ENCODE peak calls at places on chromosome 14, in eight cellular contexts. Z is heart left ventricle; R is CD8-positive, alpha-beta memory T cell; I is psoas muscle; D is neuronal stem cell; O is right lobe of liver; A is mucosa of descending colon; C is stomach. L is an unnamed sample.

GRCh38 chr14:83257466-83258439 is 1724.1 kb upstream of the SEL1L start:
- DNase-seq in Z (no peak), R (no peak), I (no peak), D (no peak), O (no peak), A (no peak), C (no peak), L (no peak)

GRCh38 chr14:30251017-30251416 is 307.9 kb upstream of the G2E3 start:
- DNase-seq in Z (no peak), R (no peak), I (no peak), D (no peak), O (no peak), A (no peak), C (no peak), L (no peak)

GRCh38 chr14:94768521-94769412 is 1.1 kb downstream of the GSC start:
- DNase-seq in Z (no peak), R (no peak), I (peak; percentile 84), D (no peak), O (no peak), A (no peak), C (no peak), L (no peak)

GRCh38 chr14:20970983-20971704 is 15.9 kb downstream of the RNASE2 start:
- DNase-seq in Z (peak; percentile 87), R (peak; percentile 65), I (peak; percentile 91), D (peak; percentile 82), O (peak; percentile 87), A (peak; percentile 85), C (peak; percentile 87), L (peak; percentile 70)

GRCh38 chr14:102215522-102216250 is 76.0 kb downstream of the WDR20 start:
- DNase-seq in Z (peak; percentile 59), R (no peak), I (peak; percentile 52), D (no peak), O (no peak), A (no peak), C (no peak), L (no peak)

GRCh38 chr14:26526132-26526531 is 71.7 kb downstream of the NOVA1 start:
- DNase-seq in Z (no peak), R (no peak), I (no peak), D (no peak), O (no peak), A (no peak), C (no peak), L (no peak)

GRCh38 chr14:71918955-71919354 is 13.3 kb upstream of the RGS6 start:
- DNase-seq in Z (no peak), R (no peak), I (no peak), D (peak; percentile 24), O (no peak), A (no peak), C (no peak), L (no peak)

GRCh38 chr14:58955294-58955821 is 233.1 kb upstream of the DAAM1 start:
- DNase-seq in Z (no peak), R (no peak), I (no peak), D (no peak), O (no peak), A (no peak), C (no peak), L (no peak)

GRCh38 chr14:98704441-98704840 is 567.6 kb downstream of the BCL11B start:
- DNase-seq in Z (no peak), R (peak; percentile 35), I (no peak), D (no peak), O (no peak), A (no peak), C (no peak), L (peak; percentile 62)

GRCh38 chr14:36662543-36663403 is 1.1 kb downstream of the PAX9 start:
- DNase-seq in Z (no peak), R (no peak), I (peak; percentile 71), D (no peak), O (no peak), A (no peak), C (no peak), L (no peak)

GRCh38 chr14:102183922-102184677 is 44.4 kb downstream of the WDR20 start:
- DNase-seq in Z (no peak), R (no peak), I (no peak), D (no peak), O (no peak), A (no peak), C (no peak), L (no peak)

DNA sequence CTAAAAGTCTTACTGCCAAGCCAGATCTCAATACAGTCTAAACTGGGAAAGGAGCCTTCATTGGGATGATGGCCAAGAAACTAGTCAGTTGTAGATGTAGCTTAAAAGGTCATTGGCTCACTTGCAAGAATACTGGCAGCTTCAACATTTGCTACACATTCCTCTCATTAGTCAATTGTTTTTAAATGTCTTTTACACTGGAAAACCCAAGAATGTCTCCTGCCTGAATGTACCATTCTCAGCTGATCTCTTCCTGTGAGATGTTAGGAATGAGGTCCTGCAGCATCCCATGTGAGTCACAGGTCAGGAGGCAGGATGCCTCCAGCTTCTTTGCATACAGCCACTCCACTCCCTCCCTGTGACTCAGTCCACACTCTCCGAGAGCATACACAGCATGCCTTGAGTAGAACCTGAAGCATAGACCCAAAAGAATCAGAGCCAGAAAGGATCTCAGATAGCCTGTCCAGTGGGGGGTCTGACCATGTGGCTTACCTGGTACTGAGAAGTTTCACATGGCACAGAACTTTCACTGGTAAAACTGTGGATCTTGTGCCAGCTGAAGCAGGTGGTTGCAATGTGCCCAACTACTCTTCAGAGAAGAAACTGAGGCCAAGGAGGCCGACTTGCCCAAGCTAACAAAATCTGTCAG is 56.0 kb upstream of the HECTD1 start:
- DNase-seq in Z (peak; percentile 52), R (no peak), I (no peak), D (no peak), O (peak; percentile 50), A (no peak), C (peak; percentile 54), L (no peak)
- H3K4me1 ChIP-seq in Z (peaks cover 26% of the 10 kb centered on the region), R (no peaks in the 10 kb centered on the region), I (peaks cover 20% of the 10 kb centered on the region), D (peaks cover 6% of the 10 kb centered on the region), O (peaks cover 2% of the 10 kb centered on the region), A (peaks cover 9% of the 10 kb centered on the region), C (peaks cover 16% of the 10 kb centered on the region), L (no peaks in the 10 kb centered on the region)

DNA sequence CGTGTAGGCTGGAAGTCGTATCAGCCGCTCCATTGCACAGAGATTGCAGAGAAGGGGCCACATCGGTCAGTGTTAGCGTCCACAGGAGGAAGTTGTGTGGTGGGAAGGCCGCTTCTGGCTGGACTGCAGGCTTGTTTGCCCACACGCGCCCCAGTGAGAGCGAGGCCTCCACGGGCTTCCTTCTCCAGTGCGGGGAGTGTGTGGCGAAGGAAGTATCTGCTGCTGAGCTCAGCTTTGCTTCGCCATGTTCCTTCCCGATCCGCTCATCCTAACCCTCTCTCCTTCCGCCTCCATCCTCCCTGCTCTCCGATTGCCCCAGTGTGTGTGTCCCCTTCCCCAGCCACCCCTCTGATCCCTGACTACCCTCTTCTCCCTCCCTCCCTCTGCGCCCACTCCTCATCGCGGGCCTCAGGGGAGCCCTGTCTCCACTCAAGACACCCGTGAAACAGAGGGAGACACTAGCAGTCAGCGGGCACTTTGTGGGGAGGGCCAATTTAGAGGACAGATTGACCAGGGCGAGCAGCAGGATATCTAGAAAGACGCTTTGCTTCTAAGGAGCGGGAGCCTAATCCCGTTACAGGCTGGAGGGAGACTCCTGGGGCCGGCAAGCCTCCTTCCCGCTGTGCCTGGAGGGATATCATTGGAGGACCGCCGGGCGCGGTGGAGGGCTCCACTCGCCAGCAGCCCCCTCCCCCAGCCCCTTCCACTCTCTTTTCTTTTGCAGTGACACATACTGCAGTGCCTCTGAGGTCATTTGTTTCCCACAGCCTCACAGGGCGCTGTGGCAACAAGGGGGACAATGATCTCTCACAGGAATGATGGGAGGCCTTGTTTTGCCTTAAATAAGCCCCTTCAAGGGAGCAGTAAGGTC is 428.8 kb downstream of the ZFP36L1 start:
- DNase-seq in Z (peak; percentile 61), R (no peak), I (peak; percentile 67), D (peak; percentile 92), O (peak; percentile 58), A (peak; percentile 63), C (no peak), L (no peak)
- H3K4me1 ChIP-seq in Z (peaks cover 11% of the 10 kb centered on the region), R (peaks cover 14% of the 10 kb centered on the region), I (peaks cover 6% of the 10 kb centered on the region), D (peaks cover 25% of the 10 kb centered on the region), O (no peaks in the 10 kb centered on the region), A (peaks cover 19% of the 10 kb centered on the region), C (peaks cover 29% of the 10 kb centered on the region), L (peaks cover 24% of the 10 kb centered on the region)

DNA sequence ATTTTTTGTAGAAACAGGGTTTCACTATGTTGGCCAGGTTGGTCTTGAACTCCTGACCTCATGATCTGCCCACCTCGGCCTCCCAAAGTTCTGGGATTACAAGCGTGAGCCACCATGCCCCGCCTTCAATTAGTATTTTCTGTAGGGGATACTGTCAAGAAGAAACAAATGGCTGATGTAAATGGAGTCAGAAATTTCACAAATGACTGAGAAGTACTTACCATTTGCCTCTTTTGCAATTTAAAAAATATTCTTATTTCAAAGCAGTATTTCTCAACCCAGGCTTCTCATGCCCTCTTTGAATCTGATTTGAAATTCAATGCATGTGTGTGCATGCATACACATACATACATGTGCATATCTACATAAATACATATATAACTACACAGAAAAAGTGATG is 4.3 kb downstream of the PSMA6 start:
- DNase-seq in Z (no peak), R (no peak), I (no peak), D (no peak), O (no peak), A (no peak), C (no peak), L (no peak)
- H3K4me1 ChIP-seq in Z (peaks cover 62% of the 10 kb centered on the region), R (peaks cover 58% of the 10 kb centered on the region), I (peaks cover 51% of the 10 kb centered on the region), D (peaks cover 2% of the 10 kb centered on the region), O (no peaks in the 10 kb centered on the region), A (peaks cover 28% of the 10 kb centered on the region), C (peaks cover 42% of the 10 kb centered on the region), L (peaks cover 39% of the 10 kb centered on the region)

DNA sequence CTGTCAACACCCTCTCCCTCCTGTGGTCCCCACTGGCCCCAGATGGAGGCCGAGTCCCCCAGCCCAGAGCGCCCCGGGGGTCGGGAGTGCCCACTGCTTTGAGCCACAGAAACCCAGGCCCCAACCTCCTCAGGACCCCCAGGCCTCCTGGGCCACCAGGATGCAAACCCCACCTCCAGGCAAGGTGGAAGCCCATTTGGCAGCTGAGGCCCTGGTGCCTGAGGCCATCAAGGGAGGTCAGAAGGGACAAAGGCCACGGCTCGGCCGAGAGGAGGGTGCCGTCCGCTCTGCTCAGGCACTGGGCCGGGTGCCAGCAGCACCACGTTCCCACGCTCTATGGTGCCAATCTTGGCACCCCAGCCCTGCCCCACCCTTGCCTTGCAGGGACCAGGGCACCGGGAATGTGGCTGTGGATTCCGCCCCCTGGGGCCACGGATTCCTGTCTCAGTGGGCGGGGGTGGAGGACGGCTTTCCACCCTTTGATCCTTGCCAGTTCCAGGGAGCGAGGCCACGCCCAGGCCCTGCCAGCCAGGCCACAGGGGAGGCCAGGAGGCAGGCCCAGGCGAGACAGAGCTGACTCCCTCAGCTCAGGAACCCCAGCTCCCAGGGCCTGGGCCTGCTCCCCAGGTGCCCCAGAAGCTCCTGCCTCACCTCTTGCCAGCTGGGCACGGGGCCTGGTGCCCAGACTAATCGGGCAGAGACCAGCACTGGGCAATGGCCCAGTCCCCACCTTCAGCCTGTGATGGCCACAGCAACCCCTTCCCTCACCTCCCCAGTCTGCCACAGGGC is 26.3 kb upstream of the GPR132 start:
- DNase-seq in Z (peak; percentile 86), R (no peak), I (no peak), D (no peak), O (peak; percentile 93), A (peak; percentile 94), C (peak; percentile 94), L (no peak)
- H3K4me1 ChIP-seq in Z (peaks cover 68% of the 10 kb centered on the region), R (peaks cover 27% of the 10 kb centered on the region), I (peaks cover 2% of the 10 kb centered on the region), D (peaks cover 27% of the 10 kb centered on the region), O (peaks cover 2% of the 10 kb centered on the region), A (peaks cover 53% of the 10 kb centered on the region), C (peaks cover 61% of the 10 kb centered on the region), L (peaks cover 14% of the 10 kb centered on the region)

GRCh38 chr14:22477569-22478194 is 111.3 kb downstream of the DAD1 start:
- DNase-seq in Z (no peak), R (no peak), I (no peak), D (no peak), O (no peak), A (no peak), C (no peak), L (no peak)
- H3K4me1 ChIP-seq in Z (peaks cover 50% of the 10 kb centered on the region), R (no peaks in the 10 kb centered on the region), I (peaks cover 13% of the 10 kb centered on the region), D (peaks cover 17% of the 10 kb centered on the region), O (no peaks in the 10 kb centered on the region), A (no peaks in the 10 kb centered on the region), C (peaks cover 4% of the 10 kb centered on the region), L (no peaks in the 10 kb centered on the region)

L was measured in naive thymus-derived CD4-positive, alpha-beta T cell.